ENCODE peak calls at places on chromosomes 12 and 14, in nine cellular contexts. W is HCT116, O is adipocyte, C is breast epithelium, N is GM23338, B is small intestine, X is hepatocyte, D is aorta, E is PC-3. L is an unnamed sample. For H3K27me3, the result is how much of the 10 kb centered on the place peaks cover.

GRCh38 chr12:59603735-59604134 is 7.9 kb downstream of the SLC16A7 start:
- DNase-seq in W (no peak), O (peak), C (no peak), N (no peak), B (no peak), X (no peak), D (no peak), E (no peak), L (no peak)

GRCh38 chr12:57779736-57780135 is 2.9 kb upstream of the TSFM start:
- DNase-seq in W (no peak), O (no peak), C (no peak), N (no peak), B (no peak), X (no peak), D (no peak), E (no peak), L (no peak)

GRCh38 chr12:105382771-105383632 is 52.5 kb downstream of the C12orf75 start:
- DNase-seq in W (peak), O (peak), C (no peak), N (peak), B (peak), X (peak), D (no peak), E (peak), L (no peak)

GRCh38 chr12:131756441-131756840 is 45.6 kb downstream of the SFSWAP start:
- DNase-seq in W (no peak), O (no peak), C (no peak), N (no peak), B (no peak), X (no peak), D (no peak), E (no peak), L (no peak)

GRCh38 chr14:52314521-52315354 is 626 bp downstream of the PTGER2 start:
- DNase-seq in W (no peak), O (peak), C (no peak), N (peak), B (no peak), X (peak), D (peak), E (no peak), L (peak)

GRCh38 chr12:7015555-7016370 is 2.5 kb downstream of the LPCAT3 start:
- DNase-seq in W (no peak), O (peak), C (no peak), N (no peak), B (no peak), X (no peak), D (no peak), E (no peak), L (no peak)

GRCh38 chr12:402127-402456 is 648 bp downstream of the CCDC77 start:
- DNase-seq in W (no peak), O (peak), C (no peak), N (peak), B (peak), X (peak), D (no peak), E (peak), L (peak)

GRCh38 chr12:34401659-34402227 is 379.4 kb downstream of the ALG10 start:
- DNase-seq in W (no peak), O (no peak), C (peak), N (no peak), B (no peak), X (peak), D (peak), E (no peak), L (no peak)

GRCh38 chr12:42807766-42808165 is 218.2 kb upstream of the PRICKLE1 start:
- DNase-seq in W (no peak), O (no peak), C (no peak), N (no peak), B (no peak), X (no peak), D (no peak), E (no peak), L (no peak)

GRCh38 chr14:89377544-89377943 is 39.5 kb downstream of the FOXN3 start:
- DNase-seq in W (no peak), O (no peak), C (no peak), N (no peak), B (no peak), X (no peak), D (no peak), E (no peak), L (no peak)

GRCh38 chr14:72679106-72679505 is 214.8 kb downstream of the DPF3 start:
- DNase-seq in W (no peak), O (no peak), C (no peak), N (no peak), B (no peak), X (no peak), D (no peak), E (no peak), L (no peak)

GRCh38 chr12:13941258-13942249 is 39.8 kb downstream of the GRIN2B start:
- DNase-seq in W (peak), O (peak), C (no peak), N (peak), B (peak), X (peak), D (no peak), E (peak), L (peak)

GRCh38 chr14:92951912-92952471 is 29.0 kb downstream of the CHGA start:
- DNase-seq in W (peak), O (peak), C (peak), N (peak), B (peak), X (peak), D (peak), E (peak), L (peak)

GRCh38 chr14:78758333-78758732 is 588.2 kb downstream of the NRXN3 start:
- DNase-seq in W (peak), O (peak), C (no peak), N (peak), B (peak), X (peak), D (no peak), E (peak), L (no peak)

GRCh38 chr14:50920482-50921225 is 23.6 kb downstream of the PYGL start:
- DNase-seq in W (no peak), O (peak), C (no peak), N (peak), B (no peak), X (no peak), D (no peak), E (peak), L (no peak)

GRCh38 chr14:69606816-69607215 is 4.6 kb upstream of the SUSD6 start:
- DNase-seq in W (no peak), O (no peak), C (no peak), N (no peak), B (peak), X (no peak), D (no peak), E (no peak), L (no peak)

GRCh38 chr14:54642950-54643695 is 76.2 kb downstream of the SAMD4A start:
- DNase-seq in W (no peak), O (no peak), C (no peak), N (peak), B (no peak), X (no peak), D (no peak), E (peak), L (no peak)

GRCh38 chr12:67441736-67442346 is 172.7 kb downstream of the CAND1 start:
- DNase-seq in W (peak), O (peak), C (peak), N (peak), B (peak), X (peak), D (peak), E (peak), L (peak)

GRCh38 chr12:18421840-18422239 is 160.5 kb downstream of the PIK3C2G start:
- DNase-seq in W (no peak), O (peak), C (no peak), N (no peak), B (no peak), X (no peak), D (no peak), E (peak), L (no peak)

GRCh38 chr14:56803816-56804535 is 6.3 kb downstream of the OTX2 start:
- DNase-seq in W (no peak), O (no peak), C (no peak), N (peak), B (no peak), X (no peak), D (no peak), E (no peak), L (no peak)
- H3K27me3 ChIP-seq in W (half or more), O (half or more), C (half or more), N (half or more), B (half or more), X (half or more), D (under half), E (half or more), L (under half)

GRCh38 chr14:24307156-24307574 is 612 bp downstream of the CIDEB start:
- DNase-seq in W (no peak), O (no peak), C (no peak), N (no peak), B (no peak), X (no peak), D (no peak), E (no peak), L (no peak)
- H3K4me3 ChIP-seq in W (no peak), O (no peak), C (no peak), N (no peak), B (peak), X (peak), D (no peak), E (no peak), L (no peak)

GRCh38 chr14:97602438-97603117 is 805.4 kb downstream of the VRK1 start:
- DNase-seq in W (no peak), O (no peak), C (no peak), N (no peak), B (peak), X (no peak), D (no peak), E (no peak), L (no peak)
- H3K27me3 ChIP-seq in W (under half), O (under half), C (under half), N (under half), B (under half), X (under half), D (under half), E (half or more), L (under half)

GRCh38 chr12:70534466-70534865 is 102.8 kb downstream of the PTPRB start:
- DNase-seq in W (no peak), O (no peak), C (no peak), N (no peak), B (no peak), X (no peak), D (no peak), E (no peak), L (no peak)
- H3K4me3 ChIP-seq in W (no peak), O (no peak), C (no peak), N (no peak), B (no peak), X (no peak), D (no peak), E (no peak), L (no peak)

DNA sequence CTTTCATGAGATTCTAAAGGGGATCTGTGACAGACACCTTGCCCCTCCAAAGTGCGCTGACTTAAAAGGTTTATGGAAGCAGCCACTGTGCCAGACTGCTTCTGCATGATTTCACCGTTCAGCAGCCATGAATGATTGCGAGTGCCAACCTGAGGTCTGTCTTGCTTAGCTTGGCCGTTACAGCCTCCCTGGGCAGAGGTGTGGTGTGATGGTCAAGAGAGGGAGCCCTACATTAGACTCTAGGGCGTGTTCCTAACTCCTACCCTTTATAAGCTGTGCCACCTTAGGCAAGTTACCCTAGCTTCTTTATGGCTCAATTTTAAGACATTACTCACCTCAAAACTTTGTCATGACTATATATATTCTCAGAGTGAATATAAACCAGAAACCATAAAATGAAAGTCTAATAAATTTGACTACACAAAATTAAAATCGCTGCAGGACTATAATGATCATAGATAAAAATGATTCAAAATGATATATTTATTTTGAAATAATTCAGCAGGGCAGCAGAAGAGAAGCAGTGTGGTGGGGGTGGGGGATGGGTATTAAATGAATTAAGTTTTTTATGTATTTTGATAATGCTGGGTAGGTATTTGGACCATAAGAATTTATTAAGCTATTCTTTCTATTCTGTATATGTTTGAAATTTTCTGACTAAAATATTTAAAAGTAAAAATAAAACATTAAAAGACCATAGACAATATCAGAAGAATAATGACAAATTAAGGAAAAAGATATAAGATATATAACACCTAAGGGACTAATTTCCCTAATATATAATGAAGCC is 47.7 kb upstream of the MBIP start:
- DNase-seq in W (no peak), O (no peak), C (no peak), N (no peak), B (no peak), X (no peak), D (no peak), E (peak), L (no peak)
- H3K27me3 ChIP-seq in W (under half), O (under half), C (under half), N (under half), B (under half), X (under half), D (under half), E (under half), L (under half)

DNA sequence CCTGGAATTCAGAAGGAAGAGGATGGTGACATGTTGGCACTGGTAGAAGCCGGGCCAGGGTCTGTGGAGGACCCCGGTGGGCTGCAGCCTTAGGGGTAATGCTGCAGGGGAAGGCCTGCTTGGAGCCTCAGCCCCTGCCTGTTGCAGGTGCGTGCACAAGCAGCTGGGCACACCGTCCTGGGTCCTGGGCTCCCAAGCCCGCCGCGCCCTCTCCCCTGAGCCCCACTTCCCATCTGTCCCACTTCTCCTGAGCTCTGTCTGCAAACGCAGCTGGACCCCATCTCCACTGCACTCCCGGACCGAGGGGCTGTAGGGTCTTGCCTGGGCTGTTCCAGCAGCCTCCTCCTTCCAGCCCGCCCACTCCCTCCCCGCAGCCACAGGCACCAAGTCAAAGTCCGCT is 116.8 kb downstream of the GLT1D1 start:
- DNase-seq in W (no peak), O (no peak), C (no peak), N (no peak), B (no peak), X (no peak), D (no peak), E (no peak), L (no peak)
- H3K4me3 ChIP-seq in W (no peak), O (no peak), C (no peak), N (peak), B (no peak), X (no peak), D (no peak), E (no peak), L (no peak)

GRCh38 chr12:53985358-53985899 is 483 bp downstream of the HOXC10 start:
- DNase-seq in W (no peak), O (no peak), C (no peak), N (no peak), B (no peak), X (no peak), D (peak), E (no peak), L (no peak)

GRCh38 chr12:53984901-53985357 is at the start of gene HOXC10:
- DNase-seq in W (peak), O (peak), C (peak), N (peak), B (peak), X (peak), D (peak), E (peak), L (peak)

GRCh38 chr12:53987748-53988147 is 2.8 kb downstream of the HOXC10 start:
- DNase-seq in W (no peak), O (no peak), C (no peak), N (no peak), B (no peak), X (no peak), D (no peak), E (no peak), L (no peak)

GRCh38 chr12:53985900-53986685 is 1.1 kb downstream of the HOXC10 start:
- DNase-seq in W (no peak), O (no peak), C (no peak), N (peak), B (no peak), X (no peak), D (peak), E (no peak), L (peak)

GRCh38 chr12:53986686-53987180 is 1.8 kb downstream of the HOXC10 start:
- DNase-seq in W (no peak), O (no peak), C (no peak), N (no peak), B (no peak), X (no peak), D (no peak), E (no peak), L (no peak)
- H3K27me3 ChIP-seq in W (under half), O (under half), C (half or more), N (half or more), B (half or more), X (half or more), D (under half), E (under half), L (under half)

L was measured in MG63.